ENCODE peak calls at places on chromosomes 7 and 10, in ten cellular contexts. U is LHCN-M2; M is T-helper 1 cell; I is frontal cortex; N is adrenal gland; J is activated T-helper 1 cell treated with anti-CD3 and anti-CD28 coated beads, Interleukin-2, amount 50 U/mL, for 16 hours; Z is ureter; O is stimulated activated CD4-positive, alpha-beta T cell treated with anti-CD3 and anti-CD28 coated beads, Interleukin-1b, Interleukin-23, amount 100 ng/mL, for 24 hours; E is myocyte; H is OCI-M1. T is an unnamed sample.

GRCh38 chr10:130282492-130283233 is 146.5 kb downstream of the GLRX3 start:
- DNase-seq in U (no peak), M (no peak), I (no peak), N (no peak), J (no peak), Z (no peak), O (no peak), E (no peak), H (no peak), T (no peak)

GRCh38 chr7:66114743-66115727 is at the start of gene CRCP:
- DNase-seq in U (peak), M (peak), I (peak), N (peak), J (peak), Z (peak), O (peak), E (peak), H (peak), T (peak)

GRCh38 chr10:44917848-44918247 is 6.7 kb downstream of the TMEM72 start:
- DNase-seq in U (peak), M (no peak), I (no peak), N (no peak), J (no peak), Z (no peak), O (no peak), E (peak), H (no peak), T (no peak)

GRCh38 chr7:122743211-122743610 is 40.5 kb upstream of the RNF148 start:
- DNase-seq in U (no peak), M (no peak), I (no peak), N (no peak), J (no peak), Z (no peak), O (no peak), E (no peak), H (no peak), T (no peak)

GRCh38 chr10:60967854-60968484 is 24.0 kb upstream of the RHOBTB1 start:
- DNase-seq in U (no peak), M (no peak), I (no peak), N (no peak), J (no peak), Z (no peak), O (no peak), E (peak), H (peak), T (no peak)

GRCh38 chr10:43979551-43979950 is 330.9 kb upstream of the ZNF32 start:
- DNase-seq in U (no peak), M (no peak), I (no peak), N (no peak), J (no peak), Z (peak), O (no peak), E (no peak), H (no peak), T (no peak)

GRCh38 chr7:139586286-139586685 is 62.8 kb downstream of the CLEC2L start:
- DNase-seq in U (no peak), M (no peak), I (no peak), N (no peak), J (no peak), Z (no peak), O (no peak), E (no peak), H (no peak), T (no peak)

GRCh38 chr10:60479305-60480020 is 89.8 kb upstream of the ANK3 start:
- DNase-seq in U (peak), M (no peak), I (no peak), N (no peak), J (no peak), Z (no peak), O (no peak), E (no peak), H (no peak), T (no peak)

GRCh38 chr7:147804032-147804431 is 786.5 kb upstream of the C7orf33 start:
- DNase-seq in U (no peak), M (no peak), I (no peak), N (no peak), J (no peak), Z (no peak), O (no peak), E (peak), H (peak), T (no peak)

T was measured in RPMI7951.